ENCODE peak calls at places on chromosomes 1 and 21, in four cellular contexts. B is amniotic stem cell, R is T-helper 17 cell, Y is AG08395. A is an unnamed sample.

GRCh38 chr1:1425753-1426495 is 4.8 kb upstream of the ANKRD65 start:
- DNase-seq in B (no peak), R (no peak), Y (no peak), A (no peak)

GRCh38 chr1:26046313-26047031 is 554 bp upstream of the SLC30A2 start:
- DNase-seq in B (no peak), R (no peak), Y (no peak), A (no peak)

GRCh38 chr21:15249285-15249993 is 184.6 kb upstream of the NRIP1 start:
- DNase-seq in B (no peak), R (no peak), Y (no peak), A (no peak)

GRCh38 chr1:178220094-178220493 is 126.2 kb downstream of the RASAL2 start:
- DNase-seq in B (no peak), R (no peak), Y (peak), A (no peak)

GRCh38 chr1:9827558-9828185 is 3.9 kb upstream of the CLSTN1 start:
- DNase-seq in B (no peak), R (no peak), Y (no peak), A (no peak)

GRCh38 chr1:184112176-184112948 is 60.8 kb downstream of the TSEN15 start:
- DNase-seq in B (no peak), R (no peak), Y (no peak), A (no peak)

GRCh38 chr1:170680428-170680827 is 16.5 kb downstream of the PRRX1 start:
- DNase-seq in B (no peak), R (no peak), Y (peak), A (no peak)

GRCh38 chr1:32997381-32997891 is 32.8 kb upstream of the RNF19B start:
- DNase-seq in B (no peak), R (no peak), Y (peak), A (no peak)

GRCh38 chr1:47980501-47980900 is 16.7 kb downstream of the TRABD2B start:
- DNase-seq in B (no peak), R (no peak), Y (no peak), A (no peak)

GRCh38 chr1:25544819-25545218 is 1.4 kb downstream of the LDLRAP1 start:
- DNase-seq in B (no peak), R (no peak), Y (peak), A (peak)

GRCh38 chr1:174942547-174943255 is 57.0 kb upstream of the CACYBP start:
- DNase-seq in B (no peak), R (no peak), Y (no peak), A (no peak)

GRCh38 chr1:26277261-26277661 is 2.6 kb upstream of the SH3BGRL3 start:
- DNase-seq in B (no peak), R (no peak), Y (no peak), A (no peak)

GRCh38 chr1:47183308-47184089 is 6.3 kb downstream of the PDZK1IP1 start:
- DNase-seq in B (no peak), R (no peak), Y (no peak), A (no peak)

GRCh38 chr1:23798662-23799142 is 1.9 kb downstream of the GALE start:
- DNase-seq in B (no peak), R (no peak), Y (no peak), A (no peak)

GRCh38 chr1:202084791-202085681 is 37.7 kb upstream of the GPR37L1 start:
- DNase-seq in B (no peak), R (no peak), Y (no peak), A (peak)

GRCh38 chr1:210755991-210756669 is 377.8 kb downstream of the KCNH1 start:
- DNase-seq in B (no peak), R (no peak), Y (no peak), A (no peak)

GRCh38 chr1:198462365-198463025 is 78.0 kb downstream of the ATP6V1G3 start:
- DNase-seq in B (peak), R (no peak), Y (peak), A (no peak)

GRCh38 chr1:181077576-181078242 is 10.8 kb upstream of the IER5 start:
- DNase-seq in B (no peak), R (no peak), Y (no peak), A (no peak)

GRCh38 chr1:14707774-14708450 is 109.4 kb downstream of the KAZN start:
- DNase-seq in B (no peak), R (no peak), Y (no peak), A (no peak)

GRCh38 chr1:18504609-18505008 is 23.9 kb downstream of the KLHDC7A start:
- DNase-seq in B (no peak), R (no peak), Y (no peak), A (no peak)

GRCh38 chr1:28437924-28438699 is 67.7 kb upstream of the RCC1 start:
- DNase-seq in B (peak), R (no peak), Y (peak), A (peak)

GRCh38 chr1:119743776-119744597 is 24.7 kb downstream of the HMGCS2 start:
- DNase-seq in B (peak), R (no peak), Y (peak), A (peak)

GRCh38 chr1:246035060-246035531 is 472.0 kb downstream of the SMYD3 start:
- DNase-seq in B (no peak), R (no peak), Y (peak), A (no peak)

GRCh38 chr1:113813218-113813617 is 942 bp upstream of the RSBN1 start:
- DNase-seq in B (no peak), R (no peak), Y (no peak), A (no peak)

GRCh38 chr1:113615425-113615824 is 143.9 kb downstream of the PHTF1 start:
- DNase-seq in B (no peak), R (no peak), Y (peak), A (peak)